ENCODE peak calls at places on chromosomes 2 and 18, in ten cellular contexts. One of them, this sample, is unnamed.

GRCh38 chr2:160010361-160011145 is 51.9 kb downstream of the PLA2R1 start:
- DNase-seq in lung: no peak
- DNase-seq in breast epithelium: no peak
- DNase-seq in psoas muscle: no peak
- DNase-seq in hepatocyte: no peak
- DNase-seq in WERI-Rb-1: no peak
- DNase-seq in pancreas: no peak
- DNase-seq in A549: no peak
- DNase-seq in heart right ventricle: no peak
- DNase-seq in CD4-positive, alpha-beta T cell: no peak
- DNase-seq in this sample: no peak

GRCh38 chr2:38405917-38406596 is 29.0 kb upstream of the ATL2 start:
- DNase-seq in lung: no peak
- DNase-seq in breast epithelium: no peak
- DNase-seq in psoas muscle: no peak
- DNase-seq in hepatocyte: no peak
- DNase-seq in WERI-Rb-1: no peak
- DNase-seq in pancreas: no peak
- DNase-seq in A549: no peak
- DNase-seq in heart right ventricle: no peak
- DNase-seq in CD4-positive, alpha-beta T cell: no peak
- DNase-seq in this sample: no peak

GRCh38 chr2:232420073-232420454 is 13.4 kb downstream of the ALPG start:
- DNase-seq in lung: no peak
- DNase-seq in breast epithelium: no peak
- DNase-seq in psoas muscle: no peak
- DNase-seq in hepatocyte: no peak
- DNase-seq in WERI-Rb-1: no peak
- DNase-seq in pancreas: no peak
- DNase-seq in A549: no peak
- DNase-seq in heart right ventricle: no peak
- DNase-seq in CD4-positive, alpha-beta T cell: no peak
- DNase-seq in this sample: no peak

GRCh38 chr18:49843778-49844625 is 30.7 kb upstream of the ACAA2 start:
- DNase-seq in lung: peak; percentile 22
- DNase-seq in breast epithelium: no peak
- DNase-seq in psoas muscle: no peak
- DNase-seq in hepatocyte: no peak
- DNase-seq in WERI-Rb-1: no peak
- DNase-seq in pancreas: no peak
- DNase-seq in A549: no peak
- DNase-seq in heart right ventricle: no peak
- DNase-seq in CD4-positive, alpha-beta T cell: no peak
- DNase-seq in this sample: no peak

GRCh38 chr2:69012310-69013122 is 463 bp upstream of the ANTXR1 start:
- DNase-seq in lung: peak; percentile 67
- DNase-seq in breast epithelium: peak; percentile 35
- DNase-seq in psoas muscle: peak; percentile 70
- DNase-seq in hepatocyte: peak; percentile 76
- DNase-seq in WERI-Rb-1: peak; percentile 76
- DNase-seq in pancreas: peak; percentile 30
- DNase-seq in A549: peak; percentile 74
- DNase-seq in heart right ventricle: peak; percentile 75
- DNase-seq in CD4-positive, alpha-beta T cell: peak; percentile 33
- DNase-seq in this sample: no peak

GRCh38 chr2:96095116-96095636 is 21.2 kb downstream of the ADRA2B start:
- DNase-seq in lung: no peak
- DNase-seq in breast epithelium: peak; percentile 2
- DNase-seq in psoas muscle: no peak
- DNase-seq in hepatocyte: no peak
- DNase-seq in WERI-Rb-1: no peak
- DNase-seq in pancreas: no peak
- DNase-seq in A549: no peak
- DNase-seq in heart right ventricle: no peak
- DNase-seq in CD4-positive, alpha-beta T cell: no peak
- DNase-seq in this sample: no peak

GRCh38 chr2:16324544-16324937 is 341.1 kb downstream of the CYRIA start:
- DNase-seq in lung: no peak
- DNase-seq in breast epithelium: no peak
- DNase-seq in psoas muscle: no peak
- DNase-seq in hepatocyte: no peak
- DNase-seq in WERI-Rb-1: no peak
- DNase-seq in pancreas: no peak
- DNase-seq in A549: no peak
- DNase-seq in heart right ventricle: no peak
- DNase-seq in CD4-positive, alpha-beta T cell: no peak
- DNase-seq in this sample: no peak

GRCh38 chr18:48264508-48264907 is 144.7 kb downstream of the ZBTB7C start:
- DNase-seq in lung: no peak
- DNase-seq in breast epithelium: no peak
- DNase-seq in psoas muscle: no peak
- DNase-seq in hepatocyte: no peak
- DNase-seq in WERI-Rb-1: no peak
- DNase-seq in pancreas: no peak
- DNase-seq in A549: no peak
- DNase-seq in heart right ventricle: no peak
- DNase-seq in CD4-positive, alpha-beta T cell: no peak
- DNase-seq in this sample: no peak

GRCh38 chr18:50119363-50119762 is 75.6 kb downstream of the MYO5B start:
- DNase-seq in lung: no peak
- DNase-seq in breast epithelium: no peak
- DNase-seq in psoas muscle: no peak
- DNase-seq in hepatocyte: no peak
- DNase-seq in WERI-Rb-1: no peak
- DNase-seq in pancreas: no peak
- DNase-seq in A549: no peak
- DNase-seq in heart right ventricle: no peak
- DNase-seq in CD4-positive, alpha-beta T cell: no peak
- DNase-seq in this sample: no peak

GRCh38 chr18:8167036-8167435 is 442.2 kb upstream of the RAB12 start:
- DNase-seq in lung: no peak
- DNase-seq in breast epithelium: no peak
- DNase-seq in psoas muscle: no peak
- DNase-seq in hepatocyte: no peak
- DNase-seq in WERI-Rb-1: no peak
- DNase-seq in pancreas: no peak
- DNase-seq in A549: no peak
- DNase-seq in heart right ventricle: no peak
- DNase-seq in CD4-positive, alpha-beta T cell: no peak
- DNase-seq in this sample: no peak

GRCh38 chr18:68438536-68438935 is 276.4 kb downstream of the TMX3 start:
- DNase-seq in lung: no peak
- DNase-seq in breast epithelium: no peak
- DNase-seq in psoas muscle: no peak
- DNase-seq in hepatocyte: no peak
- DNase-seq in WERI-Rb-1: no peak
- DNase-seq in pancreas: no peak
- DNase-seq in A549: no peak
- DNase-seq in heart right ventricle: no peak
- DNase-seq in CD4-positive, alpha-beta T cell: no peak
- DNase-seq in this sample: no peak

GRCh38 chr2:10931710-10932255 is 20.0 kb downstream of the KCNF1 start:
- DNase-seq in lung: no peak
- DNase-seq in breast epithelium: no peak
- DNase-seq in psoas muscle: peak; percentile 77
- DNase-seq in hepatocyte: no peak
- DNase-seq in WERI-Rb-1: no peak
- DNase-seq in pancreas: no peak
- DNase-seq in A549: no peak
- DNase-seq in heart right ventricle: no peak
- DNase-seq in CD4-positive, alpha-beta T cell: no peak
- DNase-seq in this sample: no peak

GRCh38 chr2:108448678-108449409 is at the start of gene GCC2:
- DNase-seq in lung: peak; percentile 96
- DNase-seq in breast epithelium: peak; percentile 93
- DNase-seq in psoas muscle: peak; percentile 94
- DNase-seq in hepatocyte: peak; percentile 97
- DNase-seq in WERI-Rb-1: peak; percentile 94
- DNase-seq in pancreas: peak; percentile 95
- DNase-seq in A549: peak; percentile 70
- DNase-seq in heart right ventricle: peak; percentile 94
- DNase-seq in CD4-positive, alpha-beta T cell: peak; percentile 95
- DNase-seq in this sample: peak; percentile 87

GRCh38 chr2:241539616-241540374 is 18.8 kb upstream of the BOK start:
- DNase-seq in lung: no peak
- DNase-seq in breast epithelium: no peak
- DNase-seq in psoas muscle: no peak
- DNase-seq in hepatocyte: no peak
- DNase-seq in WERI-Rb-1: no peak
- DNase-seq in pancreas: no peak
- DNase-seq in A549: no peak
- DNase-seq in heart right ventricle: no peak
- DNase-seq in CD4-positive, alpha-beta T cell: no peak
- DNase-seq in this sample: no peak

GRCh38 chr2:224379210-224379609 is 22.7 kb downstream of the FAM124B start:
- DNase-seq in lung: no peak
- DNase-seq in breast epithelium: no peak
- DNase-seq in psoas muscle: no peak
- DNase-seq in hepatocyte: no peak
- DNase-seq in WERI-Rb-1: no peak
- DNase-seq in pancreas: no peak
- DNase-seq in A549: no peak
- DNase-seq in heart right ventricle: no peak
- DNase-seq in CD4-positive, alpha-beta T cell: no peak
- DNase-seq in this sample: no peak

GRCh38 chr2:224381913-224382647 is 19.8 kb downstream of the FAM124B start:
- DNase-seq in lung: no peak
- DNase-seq in breast epithelium: no peak
- DNase-seq in psoas muscle: no peak
- DNase-seq in hepatocyte: no peak
- DNase-seq in WERI-Rb-1: no peak
- DNase-seq in pancreas: no peak
- DNase-seq in A549: no peak
- DNase-seq in heart right ventricle: no peak
- DNase-seq in CD4-positive, alpha-beta T cell: no peak
- DNase-seq in this sample: no peak

GRCh38 chr2:224382973-224383555 is 18.8 kb downstream of the FAM124B start:
- DNase-seq in lung: no peak
- DNase-seq in breast epithelium: no peak
- DNase-seq in psoas muscle: no peak
- DNase-seq in hepatocyte: no peak
- DNase-seq in WERI-Rb-1: no peak
- DNase-seq in pancreas: no peak
- DNase-seq in A549: no peak
- DNase-seq in heart right ventricle: no peak
- DNase-seq in CD4-positive, alpha-beta T cell: no peak
- DNase-seq in this sample: no peak

GRCh38 chr2:224379986-224380385 is 21.9 kb downstream of the FAM124B start:
- DNase-seq in lung: no peak
- DNase-seq in breast epithelium: no peak
- DNase-seq in psoas muscle: no peak
- DNase-seq in hepatocyte: no peak
- DNase-seq in WERI-Rb-1: no peak
- DNase-seq in pancreas: no peak
- DNase-seq in A549: no peak
- DNase-seq in heart right ventricle: no peak
- DNase-seq in CD4-positive, alpha-beta T cell: no peak
- DNase-seq in this sample: no peak

GRCh38 chr2:224378087-224379085 is 23.5 kb downstream of the FAM124B start:
- DNase-seq in lung: no peak
- DNase-seq in breast epithelium: no peak
- DNase-seq in psoas muscle: no peak
- DNase-seq in hepatocyte: no peak
- DNase-seq in WERI-Rb-1: no peak
- DNase-seq in pancreas: no peak
- DNase-seq in A549: no peak
- DNase-seq in heart right ventricle: no peak
- DNase-seq in CD4-positive, alpha-beta T cell: no peak
- DNase-seq in this sample: no peak
- TF ChIP-seq CTCF in lung: no peak
- TF ChIP-seq CTCF in breast epithelium: no peak
- TF ChIP-seq CTCF in psoas muscle: no peak
- TF ChIP-seq CTCF in hepatocyte: no peak
- TF ChIP-seq CTCF in WERI-Rb-1: no peak
- TF ChIP-seq CTCF in pancreas: no peak
- TF ChIP-seq CTCF in A549: no peak
- TF ChIP-seq CTCF in heart right ventricle: no peak
- TF ChIP-seq CTCF in CD4-positive, alpha-beta T cell: no peak
- TF ChIP-seq CTCF in this sample: no peak

DNA sequence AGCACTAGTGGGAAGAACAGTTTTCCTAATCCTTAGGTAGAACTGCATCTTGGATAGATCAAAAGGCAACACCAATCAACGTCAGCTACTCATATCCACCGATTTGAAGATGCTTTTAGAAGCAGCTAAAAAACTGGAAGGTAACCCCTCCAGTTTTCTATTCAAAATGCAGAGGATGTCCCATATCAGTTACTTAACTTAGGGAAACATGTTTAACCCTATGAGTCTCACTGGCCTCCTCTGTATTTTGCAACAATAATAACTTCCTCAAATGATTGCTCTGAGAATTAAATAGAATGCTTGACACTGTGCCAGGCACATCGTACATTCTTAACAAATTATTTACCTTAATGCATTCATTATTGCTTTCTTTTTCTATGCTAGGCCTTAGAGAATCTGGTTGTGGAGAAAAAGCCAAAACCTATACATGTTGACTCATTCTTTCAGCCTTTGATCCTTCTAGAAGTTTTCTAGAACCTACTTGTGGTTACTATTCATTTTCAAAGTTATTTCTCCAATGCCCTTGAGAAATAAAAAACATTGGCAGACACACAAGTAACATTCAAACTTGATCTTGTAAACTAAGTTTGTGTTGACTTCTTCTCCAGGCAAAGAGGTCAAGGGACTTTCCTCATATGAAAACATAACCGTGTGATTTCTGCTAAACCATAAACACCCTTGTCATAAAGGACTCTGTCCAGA is 4.7 kb downstream of the DOCK10 start:
- DNase-seq in lung: no peak
- DNase-seq in breast epithelium: no peak
- DNase-seq in psoas muscle: no peak
- DNase-seq in hepatocyte: no peak
- DNase-seq in WERI-Rb-1: no peak
- DNase-seq in pancreas: no peak
- DNase-seq in A549: no peak
- DNase-seq in heart right ventricle: no peak
- DNase-seq in CD4-positive, alpha-beta T cell: no peak
- DNase-seq in this sample: no peak
- H3K27ac ChIP-seq in lung: no peak overlapping the region
- H3K27ac ChIP-seq in breast epithelium: no peak overlapping the region
- H3K27ac ChIP-seq in psoas muscle: no peak overlapping the region
- H3K27ac ChIP-seq in hepatocyte: no peak overlapping the region
- H3K27ac ChIP-seq in WERI-Rb-1: no peak overlapping the region
- H3K27ac ChIP-seq in pancreas: no peak overlapping the region
- H3K27ac ChIP-seq in A549: no peak overlapping the region
- H3K27ac ChIP-seq in heart right ventricle: no peak overlapping the region
- H3K27ac ChIP-seq in CD4-positive, alpha-beta T cell: no peak overlapping the region
- H3K27ac ChIP-seq in this sample: no peak overlapping the region

GRCh38 chr2:122748552-122749011 is 993.1 kb downstream of the TSN start:
- DNase-seq in lung: no peak
- DNase-seq in breast epithelium: no peak
- DNase-seq in psoas muscle: no peak
- DNase-seq in hepatocyte: peak; percentile 39
- DNase-seq in WERI-Rb-1: no peak
- DNase-seq in pancreas: no peak
- DNase-seq in A549: no peak
- DNase-seq in heart right ventricle: no peak
- DNase-seq in CD4-positive, alpha-beta T cell: no peak
- DNase-seq in this sample: peak; percentile 49
- TF ChIP-seq CTCF in lung: no peak
- TF ChIP-seq CTCF in breast epithelium: no peak
- TF ChIP-seq CTCF in psoas muscle: no peak
- TF ChIP-seq CTCF in hepatocyte: peak; percentile 17
- TF ChIP-seq CTCF in WERI-Rb-1: no peak
- TF ChIP-seq CTCF in pancreas: no peak
- TF ChIP-seq CTCF in A549: no peak
- TF ChIP-seq CTCF in heart right ventricle: no peak
- TF ChIP-seq CTCF in CD4-positive, alpha-beta T cell: no peak
- TF ChIP-seq CTCF in this sample: no peak

GRCh38 chr2:20620696-20621365 is 30.1 kb downstream of the HS1BP3 start:
- DNase-seq in lung: no peak
- DNase-seq in breast epithelium: no peak
- DNase-seq in psoas muscle: no peak
- DNase-seq in hepatocyte: no peak
- DNase-seq in WERI-Rb-1: no peak
- DNase-seq in pancreas: no peak
- DNase-seq in A549: no peak
- DNase-seq in heart right ventricle: no peak
- DNase-seq in CD4-positive, alpha-beta T cell: no peak
- DNase-seq in this sample: no peak
- H3K27ac ChIP-seq in lung: no peak overlapping the region
- H3K27ac ChIP-seq in breast epithelium: peak overlapping the region; percentile 97
- H3K27ac ChIP-seq in psoas muscle: peak overlapping the region; percentile 27
- H3K27ac ChIP-seq in hepatocyte: no peak overlapping the region
- H3K27ac ChIP-seq in WERI-Rb-1: peak overlapping the region; percentile 74
- H3K27ac ChIP-seq in pancreas: no peak overlapping the region
- H3K27ac ChIP-seq in A549: no peak overlapping the region
- H3K27ac ChIP-seq in heart right ventricle: peak overlapping the region; percentile 98
- H3K27ac ChIP-seq in CD4-positive, alpha-beta T cell: no peak overlapping the region
- H3K27ac ChIP-seq in this sample: peak overlapping the region; percentile 38